ENCODE peak calls at places on chromosomes 1 and 21, in ten cellular contexts. One of them, this sample, is unnamed.

GRCh38 chr1:32349211-32349708 is 13.0 kb downstream of the FAM229A start:
- DNase-seq in effector memory CD4-positive, alpha-beta T cell: peak
- DNase-seq in stimulated activated naive B cell treated with anti-CD40 and anti-IgM and Interleukin-4, amounts not matched to agents 10 μg/mL and 1 μg/mL and 100 μg/mL, for 72 hours: no peak
- DNase-seq in posterior vena cava: peak
- DNase-seq in kidney tubule cell: no peak
- DNase-seq in activated naive CD8-positive, alpha-beta T cell treated with anti-CD3 and anti-CD28 coated beads for 36 hours: no peak
- DNase-seq in hepatic stellate cell: peak
- DNase-seq in GM03348: no peak
- DNase-seq in H7: no peak
- DNase-seq in KG1: peak
- DNase-seq in this sample: no peak

GRCh38 chr21:36134820-36135390 is at the start of gene CBR3:
- DNase-seq in effector memory CD4-positive, alpha-beta T cell: no peak
- DNase-seq in GM03348: peak
- DNase-seq in H7: peak
- DNase-seq in kidney tubule cell: peak
- DNase-seq in posterior vena cava: peak
- DNase-seq in hepatic stellate cell: peak
- DNase-seq in stimulated activated naive B cell treated with anti-CD40 and anti-IgM and Interleukin-4, amounts not matched to agents 10 μg/mL and 1 μg/mL and 100 μg/mL, for 72 hours: peak
- DNase-seq in activated naive CD8-positive, alpha-beta T cell treated with anti-CD3 and anti-CD28 coated beads for 36 hours: peak
- DNase-seq in KG1: no peak
- DNase-seq in this sample: peak

GRCh38 chr1:234545512-234546386 is 64.2 kb downstream of the IRF2BP2 start:
- DNase-seq in activated naive CD8-positive, alpha-beta T cell treated with anti-CD3 and anti-CD28 coated beads for 36 hours: no peak
- DNase-seq in kidney tubule cell: peak
- DNase-seq in posterior vena cava: no peak
- DNase-seq in effector memory CD4-positive, alpha-beta T cell: no peak
- DNase-seq in H7: no peak
- DNase-seq in stimulated activated naive B cell treated with anti-CD40 and anti-IgM and Interleukin-4, amounts not matched to agents 10 μg/mL and 1 μg/mL and 100 μg/mL, for 72 hours: no peak
- DNase-seq in KG1: no peak
- DNase-seq in GM03348: no peak
- DNase-seq in hepatic stellate cell: no peak
- DNase-seq in this sample: peak

GRCh38 chr1:207892764-207893163 is 18.2 kb downstream of the CD34 start:
- DNase-seq in effector memory CD4-positive, alpha-beta T cell: no peak
- DNase-seq in posterior vena cava: no peak
- DNase-seq in kidney tubule cell: no peak
- DNase-seq in KG1: no peak
- DNase-seq in H7: no peak
- DNase-seq in GM03348: no peak
- DNase-seq in hepatic stellate cell: no peak
- DNase-seq in stimulated activated naive B cell treated with anti-CD40 and anti-IgM and Interleukin-4, amounts not matched to agents 10 μg/mL and 1 μg/mL and 100 μg/mL, for 72 hours: no peak
- DNase-seq in activated naive CD8-positive, alpha-beta T cell treated with anti-CD3 and anti-CD28 coated beads for 36 hours: no peak
- DNase-seq in this sample: no peak

GRCh38 chr1:213956295-213956770 is 31.4 kb upstream of the PROX1 start:
- DNase-seq in posterior vena cava: no peak
- DNase-seq in hepatic stellate cell: no peak
- DNase-seq in KG1: no peak
- DNase-seq in stimulated activated naive B cell treated with anti-CD40 and anti-IgM and Interleukin-4, amounts not matched to agents 10 μg/mL and 1 μg/mL and 100 μg/mL, for 72 hours: no peak
- DNase-seq in H7: no peak
- DNase-seq in GM03348: no peak
- DNase-seq in activated naive CD8-positive, alpha-beta T cell treated with anti-CD3 and anti-CD28 coated beads for 36 hours: no peak
- DNase-seq in kidney tubule cell: no peak
- DNase-seq in effector memory CD4-positive, alpha-beta T cell: no peak
- DNase-seq in this sample: no peak

GRCh38 chr1:77888071-77888428 is 374 bp upstream of the NEXN start:
- DNase-seq in GM03348: peak
- DNase-seq in KG1: no peak
- DNase-seq in kidney tubule cell: peak
- DNase-seq in posterior vena cava: no peak
- DNase-seq in activated naive CD8-positive, alpha-beta T cell treated with anti-CD3 and anti-CD28 coated beads for 36 hours: no peak
- DNase-seq in effector memory CD4-positive, alpha-beta T cell: no peak
- DNase-seq in hepatic stellate cell: peak
- DNase-seq in H7: no peak
- DNase-seq in stimulated activated naive B cell treated with anti-CD40 and anti-IgM and Interleukin-4, amounts not matched to agents 10 μg/mL and 1 μg/mL and 100 μg/mL, for 72 hours: no peak
- DNase-seq in this sample: no peak

GRCh38 chr1:119613769-119614358 is 34.2 kb downstream of the ZNF697 start:
- DNase-seq in posterior vena cava: peak
- DNase-seq in stimulated activated naive B cell treated with anti-CD40 and anti-IgM and Interleukin-4, amounts not matched to agents 10 μg/mL and 1 μg/mL and 100 μg/mL, for 72 hours: peak
- DNase-seq in kidney tubule cell: peak
- DNase-seq in hepatic stellate cell: peak
- DNase-seq in KG1: peak
- DNase-seq in activated naive CD8-positive, alpha-beta T cell treated with anti-CD3 and anti-CD28 coated beads for 36 hours: peak
- DNase-seq in GM03348: peak
- DNase-seq in effector memory CD4-positive, alpha-beta T cell: peak
- DNase-seq in H7: peak
- DNase-seq in this sample: peak

GRCh38 chr1:232223309-232223708 is 406.6 kb downstream of the SIPA1L2 start:
- DNase-seq in stimulated activated naive B cell treated with anti-CD40 and anti-IgM and Interleukin-4, amounts not matched to agents 10 μg/mL and 1 μg/mL and 100 μg/mL, for 72 hours: no peak
- DNase-seq in posterior vena cava: no peak
- DNase-seq in effector memory CD4-positive, alpha-beta T cell: no peak
- DNase-seq in kidney tubule cell: no peak
- DNase-seq in hepatic stellate cell: no peak
- DNase-seq in KG1: no peak
- DNase-seq in H7: no peak
- DNase-seq in GM03348: no peak
- DNase-seq in activated naive CD8-positive, alpha-beta T cell treated with anti-CD3 and anti-CD28 coated beads for 36 hours: no peak
- DNase-seq in this sample: no peak

GRCh38 chr1:36400825-36401601 is 3.3 kb upstream of the LSM10 start:
- DNase-seq in GM03348: peak
- DNase-seq in stimulated activated naive B cell treated with anti-CD40 and anti-IgM and Interleukin-4, amounts not matched to agents 10 μg/mL and 1 μg/mL and 100 μg/mL, for 72 hours: peak
- DNase-seq in activated naive CD8-positive, alpha-beta T cell treated with anti-CD3 and anti-CD28 coated beads for 36 hours: peak
- DNase-seq in H7: peak
- DNase-seq in KG1: peak
- DNase-seq in hepatic stellate cell: peak
- DNase-seq in posterior vena cava: peak
- DNase-seq in effector memory CD4-positive, alpha-beta T cell: no peak
- DNase-seq in kidney tubule cell: no peak
- DNase-seq in this sample: no peak

GRCh38 chr1:246219508-246220030 is 287.5 kb downstream of the SMYD3 start:
- DNase-seq in hepatic stellate cell: no peak
- DNase-seq in effector memory CD4-positive, alpha-beta T cell: no peak
- DNase-seq in activated naive CD8-positive, alpha-beta T cell treated with anti-CD3 and anti-CD28 coated beads for 36 hours: no peak
- DNase-seq in KG1: no peak
- DNase-seq in stimulated activated naive B cell treated with anti-CD40 and anti-IgM and Interleukin-4, amounts not matched to agents 10 μg/mL and 1 μg/mL and 100 μg/mL, for 72 hours: peak
- DNase-seq in H7: peak
- DNase-seq in kidney tubule cell: peak
- DNase-seq in GM03348: no peak
- DNase-seq in posterior vena cava: no peak
- DNase-seq in this sample: no peak

GRCh38 chr1:56413671-56414199 is 165.6 kb downstream of the PLPP3 start:
- DNase-seq in posterior vena cava: no peak
- DNase-seq in kidney tubule cell: no peak
- DNase-seq in H7: no peak
- DNase-seq in stimulated activated naive B cell treated with anti-CD40 and anti-IgM and Interleukin-4, amounts not matched to agents 10 μg/mL and 1 μg/mL and 100 μg/mL, for 72 hours: no peak
- DNase-seq in hepatic stellate cell: no peak
- DNase-seq in activated naive CD8-positive, alpha-beta T cell treated with anti-CD3 and anti-CD28 coated beads for 36 hours: no peak
- DNase-seq in GM03348: no peak
- DNase-seq in effector memory CD4-positive, alpha-beta T cell: no peak
- DNase-seq in KG1: no peak
- DNase-seq in this sample: no peak

GRCh38 chr1:52139817-52140540 is 1.9 kb upstream of the ZFYVE9 start:
- DNase-seq in activated naive CD8-positive, alpha-beta T cell treated with anti-CD3 and anti-CD28 coated beads for 36 hours: peak
- DNase-seq in posterior vena cava: no peak
- DNase-seq in KG1: no peak
- DNase-seq in kidney tubule cell: peak
- DNase-seq in effector memory CD4-positive, alpha-beta T cell: no peak
- DNase-seq in hepatic stellate cell: peak
- DNase-seq in H7: no peak
- DNase-seq in stimulated activated naive B cell treated with anti-CD40 and anti-IgM and Interleukin-4, amounts not matched to agents 10 μg/mL and 1 μg/mL and 100 μg/mL, for 72 hours: peak
- DNase-seq in GM03348: peak
- DNase-seq in this sample: no peak

GRCh38 chr1:154423303-154423987 is 18.3 kb downstream of the IL6R start:
- DNase-seq in kidney tubule cell: peak
- DNase-seq in hepatic stellate cell: peak
- DNase-seq in stimulated activated naive B cell treated with anti-CD40 and anti-IgM and Interleukin-4, amounts not matched to agents 10 μg/mL and 1 μg/mL and 100 μg/mL, for 72 hours: no peak
- DNase-seq in H7: no peak
- DNase-seq in posterior vena cava: no peak
- DNase-seq in effector memory CD4-positive, alpha-beta T cell: no peak
- DNase-seq in activated naive CD8-positive, alpha-beta T cell treated with anti-CD3 and anti-CD28 coated beads for 36 hours: no peak
- DNase-seq in GM03348: peak
- DNase-seq in KG1: no peak
- DNase-seq in this sample: no peak

GRCh38 chr21:46054031-46054430 is 43.9 kb upstream of the COL6A2 start:
- DNase-seq in activated naive CD8-positive, alpha-beta T cell treated with anti-CD3 and anti-CD28 coated beads for 36 hours: no peak
- DNase-seq in KG1: no peak
- DNase-seq in effector memory CD4-positive, alpha-beta T cell: no peak
- DNase-seq in hepatic stellate cell: no peak
- DNase-seq in GM03348: no peak
- DNase-seq in H7: no peak
- DNase-seq in stimulated activated naive B cell treated with anti-CD40 and anti-IgM and Interleukin-4, amounts not matched to agents 10 μg/mL and 1 μg/mL and 100 μg/mL, for 72 hours: no peak
- DNase-seq in posterior vena cava: peak
- DNase-seq in kidney tubule cell: no peak
- DNase-seq in this sample: no peak

GRCh38 chr1:182054698-182055326 is 6.7 kb downstream of the ZNF648 start:
- DNase-seq in GM03348: no peak
- DNase-seq in H7: peak
- DNase-seq in activated naive CD8-positive, alpha-beta T cell treated with anti-CD3 and anti-CD28 coated beads for 36 hours: peak
- DNase-seq in effector memory CD4-positive, alpha-beta T cell: peak
- DNase-seq in KG1: peak
- DNase-seq in hepatic stellate cell: no peak
- DNase-seq in posterior vena cava: no peak
- DNase-seq in stimulated activated naive B cell treated with anti-CD40 and anti-IgM and Interleukin-4, amounts not matched to agents 10 μg/mL and 1 μg/mL and 100 μg/mL, for 72 hours: peak
- DNase-seq in kidney tubule cell: peak
- DNase-seq in this sample: no peak

GRCh38 chr21:35254006-35254751 is 205.1 kb upstream of the RUNX1 start:
- DNase-seq in H7: no peak
- DNase-seq in kidney tubule cell: peak
- DNase-seq in posterior vena cava: no peak
- DNase-seq in hepatic stellate cell: no peak
- DNase-seq in effector memory CD4-positive, alpha-beta T cell: no peak
- DNase-seq in activated naive CD8-positive, alpha-beta T cell treated with anti-CD3 and anti-CD28 coated beads for 36 hours: no peak
- DNase-seq in stimulated activated naive B cell treated with anti-CD40 and anti-IgM and Interleukin-4, amounts not matched to agents 10 μg/mL and 1 μg/mL and 100 μg/mL, for 72 hours: no peak
- DNase-seq in KG1: no peak
- DNase-seq in GM03348: peak
- DNase-seq in this sample: no peak

GRCh38 chr1:62727656-62728396 is 39.6 kb upstream of the DOCK7 start:
- DNase-seq in hepatic stellate cell: no peak
- DNase-seq in posterior vena cava: no peak
- DNase-seq in H7: no peak
- DNase-seq in activated naive CD8-positive, alpha-beta T cell treated with anti-CD3 and anti-CD28 coated beads for 36 hours: no peak
- DNase-seq in KG1: no peak
- DNase-seq in stimulated activated naive B cell treated with anti-CD40 and anti-IgM and Interleukin-4, amounts not matched to agents 10 μg/mL and 1 μg/mL and 100 μg/mL, for 72 hours: no peak
- DNase-seq in effector memory CD4-positive, alpha-beta T cell: no peak
- DNase-seq in GM03348: no peak
- DNase-seq in kidney tubule cell: no peak
- DNase-seq in this sample: no peak

GRCh38 chr1:183205196-183205781 is 19.2 kb downstream of the LAMC2 start:
- DNase-seq in stimulated activated naive B cell treated with anti-CD40 and anti-IgM and Interleukin-4, amounts not matched to agents 10 μg/mL and 1 μg/mL and 100 μg/mL, for 72 hours: no peak
- DNase-seq in H7: no peak
- DNase-seq in hepatic stellate cell: no peak
- DNase-seq in kidney tubule cell: no peak
- DNase-seq in posterior vena cava: no peak
- DNase-seq in KG1: no peak
- DNase-seq in effector memory CD4-positive, alpha-beta T cell: no peak
- DNase-seq in GM03348: peak
- DNase-seq in activated naive CD8-positive, alpha-beta T cell treated with anti-CD3 and anti-CD28 coated beads for 36 hours: no peak
- DNase-seq in this sample: no peak

GRCh38 chr1:235069577-235070563 is 58.8 kb downstream of the TOMM20 start:
- DNase-seq in hepatic stellate cell: peak
- DNase-seq in stimulated activated naive B cell treated with anti-CD40 and anti-IgM and Interleukin-4, amounts not matched to agents 10 μg/mL and 1 μg/mL and 100 μg/mL, for 72 hours: no peak
- DNase-seq in activated naive CD8-positive, alpha-beta T cell treated with anti-CD3 and anti-CD28 coated beads for 36 hours: no peak
- DNase-seq in H7: no peak
- DNase-seq in effector memory CD4-positive, alpha-beta T cell: no peak
- DNase-seq in kidney tubule cell: peak
- DNase-seq in GM03348: peak
- DNase-seq in KG1: no peak
- DNase-seq in posterior vena cava: peak
- DNase-seq in this sample: no peak

GRCh38 chr1:84573481-84573966 is 716 bp downstream of the CTBS start:
- DNase-seq in activated naive CD8-positive, alpha-beta T cell treated with anti-CD3 and anti-CD28 coated beads for 36 hours: no peak
- DNase-seq in hepatic stellate cell: no peak
- DNase-seq in posterior vena cava: no peak
- DNase-seq in effector memory CD4-positive, alpha-beta T cell: no peak
- DNase-seq in kidney tubule cell: no peak
- DNase-seq in H7: no peak
- DNase-seq in stimulated activated naive B cell treated with anti-CD40 and anti-IgM and Interleukin-4, amounts not matched to agents 10 μg/mL and 1 μg/mL and 100 μg/mL, for 72 hours: no peak
- DNase-seq in KG1: peak
- DNase-seq in GM03348: no peak
- DNase-seq in this sample: no peak

GRCh38 chr21:27837933-27838332 is 871.0 kb upstream of the ADAMTS5 start:
- DNase-seq in effector memory CD4-positive, alpha-beta T cell: no peak
- DNase-seq in posterior vena cava: no peak
- DNase-seq in activated naive CD8-positive, alpha-beta T cell treated with anti-CD3 and anti-CD28 coated beads for 36 hours: no peak
- DNase-seq in hepatic stellate cell: no peak
- DNase-seq in H7: no peak
- DNase-seq in stimulated activated naive B cell treated with anti-CD40 and anti-IgM and Interleukin-4, amounts not matched to agents 10 μg/mL and 1 μg/mL and 100 μg/mL, for 72 hours: no peak
- DNase-seq in kidney tubule cell: no peak
- DNase-seq in GM03348: no peak
- DNase-seq in KG1: no peak
- DNase-seq in this sample: no peak

GRCh38 chr1:183694035-183694434 is 40.9 kb upstream of the APOBEC4 start:
- DNase-seq in GM03348: no peak
- DNase-seq in effector memory CD4-positive, alpha-beta T cell: no peak
- DNase-seq in H7: no peak
- DNase-seq in activated naive CD8-positive, alpha-beta T cell treated with anti-CD3 and anti-CD28 coated beads for 36 hours: no peak
- DNase-seq in stimulated activated naive B cell treated with anti-CD40 and anti-IgM and Interleukin-4, amounts not matched to agents 10 μg/mL and 1 μg/mL and 100 μg/mL, for 72 hours: no peak
- DNase-seq in posterior vena cava: no peak
- DNase-seq in hepatic stellate cell: no peak
- DNase-seq in kidney tubule cell: no peak
- DNase-seq in KG1: no peak
- DNase-seq in this sample: no peak

GRCh38 chr1:221886311-221887090 is 144.6 kb upstream of the DUSP10 start:
- DNase-seq in posterior vena cava: no peak
- DNase-seq in effector memory CD4-positive, alpha-beta T cell: no peak
- DNase-seq in GM03348: peak
- DNase-seq in stimulated activated naive B cell treated with anti-CD40 and anti-IgM and Interleukin-4, amounts not matched to agents 10 μg/mL and 1 μg/mL and 100 μg/mL, for 72 hours: no peak
- DNase-seq in KG1: no peak
- DNase-seq in kidney tubule cell: peak
- DNase-seq in activated naive CD8-positive, alpha-beta T cell treated with anti-CD3 and anti-CD28 coated beads for 36 hours: no peak
- DNase-seq in H7: no peak
- DNase-seq in hepatic stellate cell: no peak
- DNase-seq in this sample: no peak

GRCh38 chr1:215132156-215132555 is 49.6 kb downstream of the KCNK2 start:
- DNase-seq in stimulated activated naive B cell treated with anti-CD40 and anti-IgM and Interleukin-4, amounts not matched to agents 10 μg/mL and 1 μg/mL and 100 μg/mL, for 72 hours: no peak
- DNase-seq in KG1: no peak
- DNase-seq in effector memory CD4-positive, alpha-beta T cell: no peak
- DNase-seq in hepatic stellate cell: no peak
- DNase-seq in posterior vena cava: no peak
- DNase-seq in H7: no peak
- DNase-seq in activated naive CD8-positive, alpha-beta T cell treated with anti-CD3 and anti-CD28 coated beads for 36 hours: no peak
- DNase-seq in kidney tubule cell: peak
- DNase-seq in GM03348: no peak
- DNase-seq in this sample: no peak

GRCh38 chr1:40384413-40384762 is 10.9 kb downstream of the SMAP2 start:
- DNase-seq in effector memory CD4-positive, alpha-beta T cell: no peak
- DNase-seq in activated naive CD8-positive, alpha-beta T cell treated with anti-CD3 and anti-CD28 coated beads for 36 hours: no peak
- DNase-seq in kidney tubule cell: no peak
- DNase-seq in posterior vena cava: no peak
- DNase-seq in H7: no peak
- DNase-seq in stimulated activated naive B cell treated with anti-CD40 and anti-IgM and Interleukin-4, amounts not matched to agents 10 μg/mL and 1 μg/mL and 100 μg/mL, for 72 hours: no peak
- DNase-seq in hepatic stellate cell: no peak
- DNase-seq in GM03348: no peak
- DNase-seq in KG1: no peak
- DNase-seq in this sample: no peak

GRCh38 chr1:56435434-56436337 is 143.7 kb downstream of the PLPP3 start:
- DNase-seq in stimulated activated naive B cell treated with anti-CD40 and anti-IgM and Interleukin-4, amounts not matched to agents 10 μg/mL and 1 μg/mL and 100 μg/mL, for 72 hours: no peak
- DNase-seq in H7: no peak
- DNase-seq in effector memory CD4-positive, alpha-beta T cell: no peak
- DNase-seq in posterior vena cava: no peak
- DNase-seq in kidney tubule cell: no peak
- DNase-seq in GM03348: no peak
- DNase-seq in hepatic stellate cell: no peak
- DNase-seq in KG1: no peak
- DNase-seq in activated naive CD8-positive, alpha-beta T cell treated with anti-CD3 and anti-CD28 coated beads for 36 hours: no peak
- DNase-seq in this sample: no peak

GRCh38 chr1:229848762-229849677 is 218.0 kb upstream of the GALNT2 start:
- DNase-seq in kidney tubule cell: peak
- DNase-seq in stimulated activated naive B cell treated with anti-CD40 and anti-IgM and Interleukin-4, amounts not matched to agents 10 μg/mL and 1 μg/mL and 100 μg/mL, for 72 hours: no peak
- DNase-seq in KG1: no peak
- DNase-seq in H7: peak
- DNase-seq in hepatic stellate cell: no peak
- DNase-seq in GM03348: peak
- DNase-seq in posterior vena cava: no peak
- DNase-seq in effector memory CD4-positive, alpha-beta T cell: no peak
- DNase-seq in activated naive CD8-positive, alpha-beta T cell treated with anti-CD3 and anti-CD28 coated beads for 36 hours: no peak
- DNase-seq in this sample: no peak

GRCh38 chr21:34018910-34019309 is 54.5 kb upstream of the MRPS6 start:
- DNase-seq in KG1: no peak
- DNase-seq in activated naive CD8-positive, alpha-beta T cell treated with anti-CD3 and anti-CD28 coated beads for 36 hours: no peak
- DNase-seq in kidney tubule cell: no peak
- DNase-seq in stimulated activated naive B cell treated with anti-CD40 and anti-IgM and Interleukin-4, amounts not matched to agents 10 μg/mL and 1 μg/mL and 100 μg/mL, for 72 hours: no peak
- DNase-seq in effector memory CD4-positive, alpha-beta T cell: no peak
- DNase-seq in GM03348: no peak
- DNase-seq in hepatic stellate cell: no peak
- DNase-seq in H7: no peak
- DNase-seq in posterior vena cava: no peak
- DNase-seq in this sample: no peak

This sample was measured in coronary artery.